ENCODE peak calls at places on chromosomes 2 and 18, in five cellular contexts. E, X, L, S and N are unnamed samples.

GRCh38 chr2:177422271-177422670 is 29.7 kb downstream of the AGPS start:
- DNase-seq in E (no peak), X (no peak), L (no peak), S (no peak), N (no peak)

GRCh38 chr2:144042751-144043150 is 477.2 kb downstream of the ZEB2 start:
- DNase-seq in E (no peak), X (no peak), L (no peak), S (no peak), N (no peak)

GRCh38 chr2:39689876-39690275 is 24.2 kb downstream of the TMEM178A start:
- DNase-seq in E (no peak), X (no peak), L (no peak), S (no peak), N (no peak)

GRCh38 chr2:134120718-134121630 is 132.9 kb upstream of the MGAT5 start:
- DNase-seq in E (peak), X (peak), L (peak), S (no peak), N (peak)

GRCh38 chr2:43251171-43251731 is 24.8 kb upstream of the ZFP36L2 start:
- DNase-seq in E (no peak), X (peak), L (no peak), S (no peak), N (no peak)

GRCh38 chr2:170820647-170821630 is 4.3 kb downstream of the GAD1 start:
- DNase-seq in E (no peak), X (no peak), L (peak), S (no peak), N (no peak)

GRCh38 chr2:161208527-161209139 is 48.4 kb downstream of the TANK start:
- DNase-seq in E (no peak), X (peak), L (no peak), S (peak), N (no peak)

GRCh38 chr2:223954401-223954800 is 2.9 kb upstream of the MRPL44 start:
- DNase-seq in E (no peak), X (no peak), L (no peak), S (no peak), N (no peak)

GRCh38 chr2:85302106-85302505 is 25.7 kb downstream of the TGOLN2 start:
- DNase-seq in E (no peak), X (no peak), L (no peak), S (no peak), N (no peak)

GRCh38 chr2:64400103-64400728 is 53.7 kb upstream of the LGALSL start:
- DNase-seq in E (no peak), X (no peak), L (no peak), S (no peak), N (no peak)

GRCh38 chr2:64401501-64401880 is 52.5 kb upstream of the LGALSL start:
- DNase-seq in E (no peak), X (no peak), L (no peak), S (no peak), N (no peak)

GRCh38 chr2:64400733-64401500 is 53.0 kb upstream of the LGALSL start:
- DNase-seq in E (no peak), X (no peak), L (no peak), S (no peak), N (no peak)

GRCh38 chr2:64398730-64399129 is 55.2 kb upstream of the LGALSL start:
- DNase-seq in E (no peak), X (no peak), L (no peak), S (no peak), N (no peak)

DNA sequence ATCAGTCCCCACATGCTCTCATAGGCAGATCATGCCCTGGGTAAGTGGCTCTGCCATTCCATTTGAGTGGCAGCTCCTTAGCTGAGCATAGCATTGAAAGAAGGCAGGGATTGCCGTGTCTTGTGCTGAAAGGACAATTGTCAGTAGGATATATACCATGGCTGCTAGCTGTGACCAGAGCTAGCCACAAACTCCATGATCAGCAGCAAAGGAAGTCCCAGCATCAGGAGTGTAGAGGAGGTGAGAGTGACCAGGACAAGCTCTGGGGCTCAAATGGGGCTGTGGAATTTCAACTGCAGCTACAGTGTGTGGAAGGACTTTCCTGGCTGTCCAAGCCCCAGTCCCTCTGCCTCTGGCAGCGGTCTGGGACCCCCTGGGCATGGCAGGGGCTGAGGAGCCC is 54.4 kb upstream of the LGALSL start:
- DNase-seq in E (no peak), X (no peak), L (no peak), S (no peak), N (no peak)
- TF ChIP-seq CTCF in E (no peak), X (no peak), L (no peak), S (no peak), N (no peak)

GRCh38 chr2:194819367-194819766 is 837.7 kb upstream of the SLC39A10 start:
- DNase-seq in E (no peak), X (no peak), L (no peak), S (no peak), N (no peak)
- TF ChIP-seq CTCF in E (no peak), X (no peak), L (peak), S (peak), N (no peak)

GRCh38 chr18:11927497-11927896 is 19.4 kb upstream of the MPPE1 start:
- DNase-seq in E (no peak), X (no peak), L (no peak), S (no peak), N (no peak)
- TF ChIP-seq CTCF in E (no peak), X (no peak), L (no peak), S (no peak), N (no peak)

GRCh38 chr18:40937386-40937785 is 1017.6 kb upstream of the PIK3C3 start:
- DNase-seq in E (no peak), X (no peak), L (no peak), S (no peak), N (no peak)

GRCh38 chr18:40938615-40939014 is 1016.4 kb upstream of the PIK3C3 start:
- DNase-seq in E (no peak), X (no peak), L (no peak), S (no peak), N (no peak)

GRCh38 chr18:40932862-40933261 is 1022.2 kb upstream of the PIK3C3 start:
- DNase-seq in E (no peak), X (no peak), L (no peak), S (no peak), N (no peak)

GRCh38 chr18:40939636-40940035 is 1015.4 kb upstream of the PIK3C3 start:
- DNase-seq in E (no peak), X (no peak), L (no peak), S (no peak), N (no peak)

DNA sequence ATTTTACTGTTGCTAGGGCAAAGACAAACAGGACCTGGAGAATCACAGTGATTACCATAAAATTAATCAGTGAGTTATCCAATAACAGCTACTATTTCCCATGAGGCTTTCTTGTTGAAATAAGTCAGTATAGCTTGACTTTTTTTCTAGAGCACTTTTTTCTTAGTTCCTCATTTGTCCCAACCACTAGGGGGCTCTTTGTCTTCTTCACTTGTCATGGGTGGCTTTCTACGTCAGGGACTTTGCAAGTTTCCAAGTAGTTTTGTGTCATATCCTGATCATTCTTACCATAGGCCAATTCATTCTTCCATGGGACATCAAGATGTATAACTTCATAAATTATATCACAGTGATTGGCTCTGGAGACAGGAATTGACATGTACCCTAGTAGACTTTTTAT is 1019.6 kb upstream of the PIK3C3 start:
- DNase-seq in E (no peak), X (no peak), L (no peak), S (no peak), N (no peak)
- TF ChIP-seq CTCF in E (peak), X (no peak), L (no peak), S (no peak), N (peak)

GRCh38 chr2:181239400-181239799 is 217.8 kb upstream of the ITGA4 start:
- DNase-seq in E (no peak), X (no peak), L (no peak), S (peak), N (no peak)
- TF ChIP-seq CTCF in E (no peak), X (no peak), L (no peak), S (peak), N (peak)

GRCh38 chr2:226760412-226761194 is 39.0 kb downstream of the IRS1 start:
- DNase-seq in E (no peak), X (peak), L (no peak), S (peak), N (no peak)
- TF ChIP-seq CTCF in E (no peak), X (no peak), L (no peak), S (no peak), N (no peak)

GRCh38 chr2:15673919-15674636 is 82.4 kb downstream of the DDX1 start:
- DNase-seq in E (peak), X (no peak), L (no peak), S (peak), N (no peak)
- TF ChIP-seq CTCF in E (no peak), X (no peak), L (no peak), S (no peak), N (no peak)

DNA sequence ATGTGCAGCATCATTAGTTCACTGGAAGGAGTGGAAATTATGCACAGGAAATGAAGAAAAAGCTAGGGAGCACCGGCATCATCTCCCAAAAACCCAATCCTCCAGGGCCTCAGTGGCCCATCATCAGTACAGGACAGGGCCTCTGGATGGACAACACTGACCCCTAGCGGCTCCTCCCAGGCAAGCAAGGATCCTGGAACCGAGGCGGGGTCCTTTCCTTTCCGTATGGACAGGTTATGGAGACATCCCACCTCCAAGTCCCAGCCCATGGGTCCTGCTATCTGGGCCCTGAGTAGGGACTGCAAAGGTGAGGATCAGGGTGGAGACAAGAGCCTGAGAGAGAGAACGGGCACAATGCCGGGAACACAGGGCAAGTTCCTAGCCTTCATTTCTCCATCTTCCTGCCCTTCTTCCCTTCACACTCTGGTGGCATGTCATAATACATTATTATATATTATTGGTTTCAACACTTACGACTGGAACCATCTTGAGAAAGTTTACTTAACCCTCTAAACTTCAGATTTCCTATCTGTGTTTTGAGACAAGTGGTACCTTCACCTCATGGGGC is 68.2 kb downstream of the ZNF516 start:
- DNase-seq in E (peak), X (no peak), L (no peak), S (peak), N (peak)
- TF ChIP-seq CTCF in E (peak), X (peak), L (peak), S (peak), N (peak)

GRCh38 chr2:37711308-37711731 is 39.9 kb upstream of the CDC42EP3 start:
- DNase-seq in E (peak), X (no peak), L (no peak), S (peak), N (no peak)
- TF ChIP-seq CTCF in E (no peak), X (no peak), L (no peak), S (no peak), N (no peak)

DNA sequence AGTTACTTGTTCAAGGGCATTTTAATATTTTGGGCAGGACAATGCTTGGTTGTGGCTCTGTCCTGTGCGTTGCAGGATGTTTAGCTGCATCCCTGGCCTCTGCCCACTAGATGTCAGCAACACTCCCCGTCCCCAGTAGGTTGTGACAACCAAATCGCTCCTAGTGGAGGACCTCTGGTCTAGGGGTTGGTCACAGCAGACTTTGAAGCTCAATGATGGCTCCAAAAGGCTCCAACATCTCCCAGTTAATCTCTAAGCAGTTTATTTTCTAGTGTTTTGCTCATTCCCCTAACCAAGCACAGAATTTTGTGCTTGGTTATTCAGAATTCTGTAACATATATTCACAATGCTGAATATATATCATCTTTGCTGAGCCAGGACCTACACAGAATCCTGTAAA is 67.0 kb downstream of the CHRNA1 start:
- DNase-seq in E (peak), X (no peak), L (peak), S (peak), N (peak)
- TF ChIP-seq CTCF in E (peak), X (peak), L (peak), S (peak), N (peak)